ENCODE peak calls at places on chromosomes 16 and 17, in eight cellular contexts. One of them, this sample, is unnamed.

GRCh38 chr16:64304376-64304775 is 817.5 kb downstream of the CDH11 start:
- DNase-seq in MV-4-11: no peak
- DNase-seq in skeletal muscle cell: no peak
- DNase-seq in neural progenitor cell: no peak
- DNase-seq in left cardiac atrium: no peak
- DNase-seq in CD8-positive, alpha-beta memory T cell: no peak
- DNase-seq in retina: no peak
- DNase-seq in NCI-H345: no peak
- DNase-seq in this sample: no peak

GRCh38 chr17:64448665-64449512 is at the start of gene MILR1:
- DNase-seq in MV-4-11: peak
- DNase-seq in retina: no peak
- DNase-seq in NCI-H345: no peak
- DNase-seq in left cardiac atrium: no peak
- DNase-seq in skeletal muscle cell: peak
- DNase-seq in CD8-positive, alpha-beta memory T cell: no peak
- DNase-seq in neural progenitor cell: no peak
- DNase-seq in this sample: peak

GRCh38 chr17:46035112-46035818 is 36.2 kb downstream of the STH start:
- DNase-seq in neural progenitor cell: no peak
- DNase-seq in CD8-positive, alpha-beta memory T cell: no peak
- DNase-seq in MV-4-11: no peak
- DNase-seq in left cardiac atrium: no peak
- DNase-seq in skeletal muscle cell: no peak
- DNase-seq in NCI-H345: no peak
- DNase-seq in retina: no peak
- DNase-seq in this sample: no peak

GRCh38 chr16:27248036-27248435 is 20.5 kb downstream of the NSMCE1 start:
- DNase-seq in retina: no peak
- DNase-seq in left cardiac atrium: no peak
- DNase-seq in CD8-positive, alpha-beta memory T cell: no peak
- DNase-seq in skeletal muscle cell: no peak
- DNase-seq in neural progenitor cell: no peak
- DNase-seq in NCI-H345: no peak
- DNase-seq in MV-4-11: no peak
- DNase-seq in this sample: no peak

GRCh38 chr17:45302649-45303173 is 14.1 kb downstream of the MAP3K14 start:
- DNase-seq in neural progenitor cell: no peak
- DNase-seq in retina: no peak
- DNase-seq in left cardiac atrium: no peak
- DNase-seq in NCI-H345: no peak
- DNase-seq in skeletal muscle cell: no peak
- DNase-seq in CD8-positive, alpha-beta memory T cell: no peak
- DNase-seq in MV-4-11: peak
- DNase-seq in this sample: no peak

GRCh38 chr16:4704913-4705312 is 11.6 kb downstream of the NUDT16L1 start:
- DNase-seq in neural progenitor cell: no peak
- DNase-seq in MV-4-11: no peak
- DNase-seq in CD8-positive, alpha-beta memory T cell: no peak
- DNase-seq in left cardiac atrium: no peak
- DNase-seq in skeletal muscle cell: no peak
- DNase-seq in retina: no peak
- DNase-seq in NCI-H345: no peak
- DNase-seq in this sample: no peak

GRCh38 chr17:29331330-29331729 is 37.4 kb upstream of the NUFIP2 start:
- DNase-seq in CD8-positive, alpha-beta memory T cell: no peak
- DNase-seq in neural progenitor cell: no peak
- DNase-seq in NCI-H345: no peak
- DNase-seq in retina: no peak
- DNase-seq in left cardiac atrium: no peak
- DNase-seq in MV-4-11: no peak
- DNase-seq in skeletal muscle cell: no peak
- DNase-seq in this sample: no peak

GRCh38 chr16:50781518-50781917 is 39.6 kb downstream of the CYLD start:
- DNase-seq in retina: no peak
- DNase-seq in MV-4-11: no peak
- DNase-seq in CD8-positive, alpha-beta memory T cell: no peak
- DNase-seq in neural progenitor cell: no peak
- DNase-seq in NCI-H345: no peak
- DNase-seq in left cardiac atrium: no peak
- DNase-seq in skeletal muscle cell: no peak
- DNase-seq in this sample: no peak

GRCh38 chr17:16463341-16464000 is 28.5 kb downstream of the LRRC75A start:
- DNase-seq in left cardiac atrium: peak
- DNase-seq in NCI-H345: no peak
- DNase-seq in skeletal muscle cell: no peak
- DNase-seq in retina: peak
- DNase-seq in CD8-positive, alpha-beta memory T cell: no peak
- DNase-seq in neural progenitor cell: no peak
- DNase-seq in MV-4-11: no peak
- DNase-seq in this sample: peak

GRCh38 chr17:249236-249993 is 68.0 kb upstream of the DOC2B start:
- DNase-seq in NCI-H345: no peak
- DNase-seq in left cardiac atrium: peak
- DNase-seq in neural progenitor cell: no peak
- DNase-seq in MV-4-11: no peak
- DNase-seq in retina: no peak
- DNase-seq in CD8-positive, alpha-beta memory T cell: no peak
- DNase-seq in skeletal muscle cell: no peak
- DNase-seq in this sample: no peak

GRCh38 chr16:51500306-51500705 is 349.2 kb upstream of the SALL1 start:
- DNase-seq in MV-4-11: no peak
- DNase-seq in CD8-positive, alpha-beta memory T cell: no peak
- DNase-seq in NCI-H345: no peak
- DNase-seq in retina: no peak
- DNase-seq in skeletal muscle cell: peak
- DNase-seq in neural progenitor cell: no peak
- DNase-seq in left cardiac atrium: no peak
- DNase-seq in this sample: no peak

GRCh38 chr17:17606416-17607000 is 15.0 kb upstream of the PEMT start:
- DNase-seq in retina: peak
- DNase-seq in neural progenitor cell: no peak
- DNase-seq in CD8-positive, alpha-beta memory T cell: no peak
- DNase-seq in left cardiac atrium: no peak
- DNase-seq in NCI-H345: no peak
- DNase-seq in MV-4-11: peak
- DNase-seq in skeletal muscle cell: no peak
- DNase-seq in this sample: no peak

GRCh38 chr16:67277294-67277998 is 1.9 kb upstream of the PLEKHG4 start:
- DNase-seq in neural progenitor cell: no peak
- DNase-seq in skeletal muscle cell: peak
- DNase-seq in MV-4-11: peak
- DNase-seq in left cardiac atrium: peak
- DNase-seq in retina: no peak
- DNase-seq in CD8-positive, alpha-beta memory T cell: no peak
- DNase-seq in NCI-H345: no peak
- DNase-seq in this sample: no peak

GRCh38 chr17:63609820-63610573 is 9.3 kb downstream of the TACO1 start:
- DNase-seq in NCI-H345: no peak
- DNase-seq in MV-4-11: no peak
- DNase-seq in skeletal muscle cell: no peak
- DNase-seq in left cardiac atrium: no peak
- DNase-seq in neural progenitor cell: no peak
- DNase-seq in CD8-positive, alpha-beta memory T cell: no peak
- DNase-seq in retina: no peak
- DNase-seq in this sample: no peak

GRCh38 chr17:68679882-68680281 is 78.7 kb upstream of the FAM20A start:
- DNase-seq in NCI-H345: no peak
- DNase-seq in CD8-positive, alpha-beta memory T cell: no peak
- DNase-seq in skeletal muscle cell: no peak
- DNase-seq in MV-4-11: no peak
- DNase-seq in neural progenitor cell: no peak
- DNase-seq in left cardiac atrium: no peak
- DNase-seq in retina: no peak
- DNase-seq in this sample: no peak

GRCh38 chr17:80212109-80212508 is 8.0 kb downstream of the SGSH start:
- DNase-seq in skeletal muscle cell: no peak
- DNase-seq in NCI-H345: no peak
- DNase-seq in CD8-positive, alpha-beta memory T cell: no peak
- DNase-seq in neural progenitor cell: no peak
- DNase-seq in retina: no peak
- DNase-seq in left cardiac atrium: no peak
- DNase-seq in MV-4-11: no peak
- DNase-seq in this sample: no peak

GRCh38 chr17:82317394-82318168 is at the start of gene CD7:
- DNase-seq in NCI-H345: no peak
- DNase-seq in retina: no peak
- DNase-seq in left cardiac atrium: no peak
- DNase-seq in MV-4-11: no peak
- DNase-seq in neural progenitor cell: no peak
- DNase-seq in skeletal muscle cell: no peak
- DNase-seq in CD8-positive, alpha-beta memory T cell: peak
- DNase-seq in this sample: no peak

GRCh38 chr16:11310997-11311561 is 29.9 kb upstream of the PRM1 start:
- DNase-seq in neural progenitor cell: no peak
- DNase-seq in MV-4-11: peak
- DNase-seq in retina: no peak
- DNase-seq in skeletal muscle cell: no peak
- DNase-seq in left cardiac atrium: no peak
- DNase-seq in CD8-positive, alpha-beta memory T cell: peak
- DNase-seq in NCI-H345: no peak
- DNase-seq in this sample: no peak

GRCh38 chr16:49632798-49633189 is 223.1 kb downstream of the ZNF423 start:
- DNase-seq in skeletal muscle cell: no peak
- DNase-seq in NCI-H345: no peak
- DNase-seq in retina: no peak
- DNase-seq in CD8-positive, alpha-beta memory T cell: no peak
- DNase-seq in left cardiac atrium: no peak
- DNase-seq in neural progenitor cell: no peak
- DNase-seq in MV-4-11: no peak
- DNase-seq in this sample: no peak

GRCh38 chr17:61208301-61209098 is 191.1 kb upstream of the TBX2 start:
- DNase-seq in MV-4-11: no peak
- DNase-seq in NCI-H345: peak
- DNase-seq in skeletal muscle cell: no peak
- DNase-seq in neural progenitor cell: no peak
- DNase-seq in left cardiac atrium: no peak
- DNase-seq in CD8-positive, alpha-beta memory T cell: no peak
- DNase-seq in retina: peak
- DNase-seq in this sample: no peak

GRCh38 chr16:79690159-79690558 is 89.6 kb upstream of the MAF start:
- DNase-seq in MV-4-11: no peak
- DNase-seq in neural progenitor cell: no peak
- DNase-seq in retina: no peak
- DNase-seq in skeletal muscle cell: no peak
- DNase-seq in NCI-H345: no peak
- DNase-seq in left cardiac atrium: no peak
- DNase-seq in CD8-positive, alpha-beta memory T cell: no peak
- DNase-seq in this sample: no peak

GRCh38 chr17:2172447-2172938 is 117.6 kb downstream of the HIC1 start:
- DNase-seq in retina: peak
- DNase-seq in neural progenitor cell: peak
- DNase-seq in skeletal muscle cell: peak
- DNase-seq in left cardiac atrium: peak
- DNase-seq in CD8-positive, alpha-beta memory T cell: no peak
- DNase-seq in MV-4-11: no peak
- DNase-seq in NCI-H345: no peak
- DNase-seq in this sample: no peak